ENCODE peak calls at places on chromosomes 12 and 14, in five cellular contexts. L is GM23248, J is astrocyte, I is psoas muscle, V is pancreas. M is an unnamed sample. For H3K27me3, the result is how much of the 10 kb centered on the place peaks cover.

GRCh38 chr14:68756071-68756481 is 36.8 kb downstream of the ZFP36L1 start:
- DNase-seq in L (peak), I (no peak), V (no peak), J (no peak), M (no peak)

GRCh38 chr12:5374691-5375090 is 57.2 kb upstream of the NTF3 start:
- DNase-seq in V (no peak), I (no peak), J (no peak), L (no peak), M (no peak)

GRCh38 chr14:43687866-43688265 is 819.2 kb downstream of the FSCB start:
- DNase-seq in J (peak), L (peak), I (no peak), V (no peak), M (no peak)

GRCh38 chr12:131985145-131985875 is 35.6 kb downstream of the EP400 start:
- DNase-seq in J (no peak), V (no peak), L (no peak), I (no peak), M (peak)

GRCh38 chr12:78778339-78778738 is 86.2 kb upstream of the SYT1 start:
- DNase-seq in V (no peak), I (no peak), L (peak), J (no peak), M (no peak)

GRCh38 chr12:124699878-124700277 is 132.5 kb upstream of the NCOR2 start:
- DNase-seq in J (no peak), V (no peak), L (no peak), I (no peak), M (peak)

GRCh38 chr14:100030441-100031153 is 34.6 kb upstream of the EVL start:
- DNase-seq in L (peak), V (peak), I (no peak), J (peak), M (no peak)

GRCh38 chr14:56145965-56146364 is 27.8 kb downstream of the PELI2 start:
- DNase-seq in L (peak), I (no peak), J (peak), V (no peak), M (no peak)

GRCh38 chr14:90522585-90523191 is 125.9 kb downstream of the CALM1 start:
- DNase-seq in I (peak), V (no peak), L (peak), J (peak), M (peak)

GRCh38 chr12:131732996-131733615 is 22.2 kb downstream of the SFSWAP start:
- DNase-seq in V (no peak), L (no peak), J (no peak), I (no peak), M (no peak)

GRCh38 chr14:67583711-67584644 is 16.1 kb downstream of the PIGH start:
- DNase-seq in I (no peak), V (no peak), L (peak), J (peak), M (peak)

GRCh38 chr12:14948672-14949071 is 10.3 kb upstream of the ERP27 start:
- DNase-seq in V (peak), J (peak), I (no peak), L (peak), M (peak)

GRCh38 chr12:132444957-132445883 is 44.7 kb upstream of the FBRSL1 start:
- DNase-seq in L (peak), I (no peak), J (no peak), V (no peak), M (peak)

GRCh38 chr12:28650906-28651305 is 460.6 kb downstream of the CCDC91 start:
- DNase-seq in L (no peak), I (no peak), J (no peak), V (no peak), M (no peak)

GRCh38 chr12:124039276-124039675 is 66.3 kb downstream of the ZNF664 start:
- DNase-seq in V (peak), I (no peak), J (peak), L (peak), M (peak)

GRCh38 chr14:33642641-33643342 is 308.1 kb downstream of the EGLN3 start:
- DNase-seq in I (no peak), J (peak), L (peak), V (no peak), M (no peak)

GRCh38 chr12:23193552-23193951 is 568.6 kb downstream of the ETNK1 start:
- DNase-seq in V (no peak), L (no peak), J (no peak), I (no peak), M (no peak)

GRCh38 chr14:72643317-72643801 is 250.5 kb downstream of the DPF3 start:
- DNase-seq in V (no peak), L (peak), J (peak), I (peak), M (no peak)

GRCh38 chr12:113052326-113052725 is 4.2 kb upstream of the DTX1 start:
- DNase-seq in I (no peak), L (no peak), V (no peak), J (no peak), M (no peak)

GRCh38 chr14:61139006-61139599 is 142.0 kb downstream of the TMEM30B start:
- DNase-seq in V (no peak), L (no peak), J (no peak), I (no peak), M (no peak)

GRCh38 chr14:60317609-60318008 is 68.6 kb downstream of the PPM1A start:
- DNase-seq in J (no peak), L (no peak), V (no peak), I (no peak), M (no peak)

GRCh38 chr14:54568821-54569591 is 2.1 kb downstream of the SAMD4A start:
- DNase-seq in V (no peak), I (peak), L (peak), J (peak), M (no peak)

GRCh38 chr12:56581418-56582145 is 48.5 kb downstream of the BAZ2A start:
- DNase-seq in L (no peak), J (peak), V (no peak), I (no peak), M (no peak)

GRCh38 chr14:38409081-38409705 is 153.3 kb upstream of the CLEC14A start:
- DNase-seq in J (peak), L (peak), V (no peak), I (no peak), M (no peak)

DNA sequence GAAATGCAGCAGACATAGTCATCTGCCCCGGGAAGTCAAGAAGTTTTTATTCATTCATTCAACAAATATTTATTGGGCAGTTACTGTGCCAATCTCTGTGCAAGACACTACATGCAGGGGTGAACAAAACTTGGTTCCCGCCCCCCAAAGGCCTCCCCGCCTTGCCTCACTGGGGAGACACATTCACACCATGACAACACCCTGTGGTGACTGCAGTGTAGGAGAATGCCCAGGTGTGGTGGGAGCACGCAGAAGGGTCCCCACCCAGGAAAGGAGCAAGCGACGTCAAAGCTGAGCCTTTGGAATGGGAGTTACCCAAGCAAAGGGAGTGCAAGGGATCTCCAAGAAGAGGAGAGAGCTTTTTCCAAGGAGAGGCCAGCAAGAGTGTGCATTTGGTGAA is 1.6 kb upstream of the AQP6 start:
- DNase-seq in J (no peak), I (no peak), L (no peak), V (no peak), M (no peak)
- H3K27me3 ChIP-seq in J (under half), I (under half), L (under half), V (under half), M (under half)

GRCh38 chr14:23159516-23159915 is 23.9 kb downstream of the SLC7A8 start:
- DNase-seq in L (no peak), V (no peak), I (no peak), J (no peak), M (no peak)

GRCh38 chr14:23149745-23150144 is 30.7 kb upstream of the CEBPE start:
- DNase-seq in I (no peak), L (no peak), V (no peak), J (no peak), M (no peak)

GRCh38 chr14:23153891-23154796 is 29.3 kb downstream of the SLC7A8 start:
- DNase-seq in L (peak), I (peak), J (peak), V (peak), M (peak)

GRCh38 chr14:23151342-23151741 is 32.1 kb downstream of the SLC7A8 start:
- DNase-seq in I (no peak), J (no peak), L (no peak), V (no peak), M (no peak)

DNA sequence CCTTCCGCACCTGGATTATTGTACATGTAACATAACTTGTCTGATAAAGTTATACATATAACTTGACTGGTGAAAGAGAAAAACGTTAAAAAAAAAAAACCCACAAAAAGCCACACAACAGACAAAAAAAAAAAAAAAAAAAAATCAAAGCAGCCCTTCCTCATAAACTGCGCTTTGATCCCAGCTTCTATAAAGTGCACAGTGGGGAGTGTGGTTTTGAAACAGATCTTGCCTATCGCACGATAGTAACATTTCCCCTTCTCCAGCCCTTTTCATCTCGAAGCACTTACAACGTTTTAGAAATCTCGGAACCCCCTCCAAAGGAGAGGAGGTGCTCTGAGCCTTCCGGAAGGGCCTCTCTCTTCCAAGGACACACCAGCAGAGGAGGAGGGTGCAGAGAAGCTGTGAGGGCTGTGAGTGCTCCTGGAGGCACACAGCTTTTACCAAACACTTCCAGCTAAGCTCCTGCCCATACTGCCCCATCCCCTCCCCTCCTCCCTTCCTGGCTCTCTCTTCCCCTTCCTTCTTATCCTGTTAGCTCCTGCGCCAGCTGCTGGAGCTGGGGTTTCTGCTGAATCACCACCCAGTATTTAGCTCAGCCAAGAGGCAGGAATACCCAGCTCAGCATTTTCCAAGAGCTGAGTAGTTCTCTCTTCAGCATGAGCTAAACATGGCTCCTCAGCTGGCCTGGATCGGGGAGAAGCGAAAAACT is 28.4 kb downstream of the SLC7A8 start:
- DNase-seq in V (peak), I (peak), L (peak), J (peak), M (peak)
- H3K27ac ChIP-seq in V (peak), I (peak), L (peak), J (no peak), M (peak)

DNA sequence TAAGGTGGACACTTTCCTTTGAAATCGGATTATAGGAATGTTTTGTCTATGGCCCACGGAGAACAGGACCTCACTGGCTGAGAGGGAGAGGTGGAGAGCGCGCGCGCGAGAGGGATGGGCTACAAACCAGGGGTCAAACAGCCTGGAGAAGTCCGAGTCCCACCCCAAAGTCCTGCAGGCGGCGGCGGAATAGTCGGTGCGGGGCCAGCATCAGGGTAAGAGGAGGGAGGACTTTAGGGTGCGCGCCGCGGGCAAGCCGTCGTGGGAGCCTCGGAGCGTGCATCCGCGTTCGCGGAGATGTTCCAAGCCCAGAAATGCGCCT is 3.3 kb upstream of the HOXC8 start:
- DNase-seq in V (no peak), L (no peak), I (peak), J (no peak), M (no peak)
- H3K27me3 ChIP-seq in V (under half), L (under half), I (under half), J (half or more), M (half or more)

GRCh38 chr14:21093018-21093417 is 5.4 kb downstream of the ZNF219 start:
- DNase-seq in J (no peak), I (no peak), V (no peak), L (no peak), M (no peak)

GRCh38 chr14:21093769-21094681 is 4.4 kb downstream of the ZNF219 start:
- DNase-seq in J (no peak), L (no peak), I (no peak), V (no peak), M (peak)

GRCh38 chr14:21090940-21091663 is 7.4 kb downstream of the ZNF219 start:
- DNase-seq in V (no peak), I (no peak), L (no peak), J (no peak), M (peak)

GRCh38 chr14:21091784-21092146 is 6.7 kb downstream of the ZNF219 start:
- DNase-seq in J (no peak), V (no peak), I (no peak), L (no peak), M (peak)

GRCh38 chr14:21092147-21093011 is 6.1 kb downstream of the ZNF219 start:
- DNase-seq in L (peak), V (peak), I (peak), J (no peak), M (peak)
- H3K27ac ChIP-seq in L (no peak), V (no peak), I (no peak), J (no peak), M (peak)

GRCh38 chr12:48968004-48968403 is 3.5 kb downstream of the WNT10B start:
- DNase-seq in V (no peak), I (no peak), L (no peak), J (no peak), M (no peak)
- H3K27me3 ChIP-seq in V (under half), I (under half), L (under half), J (half or more), M (under half)

GRCh38 chr14:80629606-80630005 is 311.9 kb downstream of the CEP128 start:
- DNase-seq in I (no peak), V (no peak), L (peak), J (peak), M (no peak)
- H3K27ac ChIP-seq in I (no peak), V (no peak), L (peak), J (no peak), M (no peak)